ENCODE peak calls at places on chromosomes 5 and 9, in five cellular contexts. J is GM23338, M is dorsolateral prefrontal cortex, P is astrocyte of the cerebellum, L is ovary. D is an unnamed sample.

GRCh38 chr5:33319151-33319550 is 121.6 kb upstream of the TARS1 start:
- DNase-seq in J (no peak), M (no peak), P (no peak), L (no peak), D (no peak)

GRCh38 chr9:130992059-130993032 is 16.6 kb upstream of the LAMC3 start:
- DNase-seq in J (no peak), M (no peak), P (no peak), L (no peak), D (no peak)

GRCh38 chr9:37187269-37187668 is 66.9 kb downstream of the ZCCHC7 start:
- DNase-seq in J (no peak), M (no peak), P (no peak), L (no peak), D (no peak)

GRCh38 chr9:127723450-127723849 is 7.6 kb downstream of the TTC16 start:
- DNase-seq in J (no peak), M (no peak), P (peak), L (no peak), D (peak)

GRCh38 chr9:111961011-111961410 is 64.4 kb downstream of the UGCG start:
- DNase-seq in J (no peak), M (no peak), P (no peak), L (no peak), D (no peak)

GRCh38 chr9:81411961-81412360 is 277.4 kb downstream of the TLE1 start:
- DNase-seq in J (no peak), M (no peak), P (no peak), L (no peak), D (no peak)

GRCh38 chr9:136713555-136713949 is 1.2 kb downstream of the DIPK1B start:
- DNase-seq in J (no peak), M (no peak), P (no peak), L (no peak), D (no peak)

GRCh38 chr5:142977363-142978051 is 207.3 kb downstream of the ARHGAP26 start:
- DNase-seq in J (no peak), M (no peak), P (peak), L (no peak), D (peak)

GRCh38 chr5:179191506-179192184 is 131.5 kb downstream of the ZNF354C start:
- DNase-seq in J (no peak), M (no peak), P (no peak), L (no peak), D (no peak)

GRCh38 chr5:171585981-171586380 is 166.5 kb downstream of the FGF18 start:
- DNase-seq in J (no peak), M (no peak), P (no peak), L (no peak), D (no peak)

GRCh38 chr5:135705230-135705631 is 126.4 kb upstream of the CXCL14 start:
- DNase-seq in J (no peak), M (no peak), P (no peak), L (no peak), D (no peak)

GRCh38 chr5:74851684-74852353 is 14.4 kb downstream of the FAM169A start:
- DNase-seq in J (no peak), M (no peak), P (peak), L (no peak), D (no peak)

GRCh38 chr5:59540366-59540765 is 353.2 kb downstream of the PDE4D start:
- DNase-seq in J (peak), M (peak), P (no peak), L (no peak), D (no peak)

GRCh38 chr5:54148858-54149257 is 161.5 kb downstream of the ARL15 start:
- DNase-seq in J (no peak), M (no peak), P (no peak), L (no peak), D (no peak)

GRCh38 chr5:150021491-150022162 is 21.1 kb downstream of the HMGXB3 start:
- DNase-seq in J (peak), M (peak), P (peak), L (no peak), D (no peak)

GRCh38 chr5:10699987-10700386 is 61.0 kb downstream of the DAP start:
- DNase-seq in J (no peak), M (no peak), P (no peak), L (no peak), D (no peak)

GRCh38 chr5:88770290-88771257 is 112.4 kb downstream of the MEF2C start:
- DNase-seq in J (no peak), M (no peak), P (no peak), L (no peak), D (no peak)

GRCh38 chr9:5511935-5512580 is 1.7 kb downstream of the PDCD1LG2 start:
- DNase-seq in J (no peak), M (no peak), P (no peak), L (no peak), D (no peak)

GRCh38 chr5:77852514-77853352 is 76.6 kb upstream of the TBCA start:
- DNase-seq in J (peak), M (peak), P (no peak), L (peak), D (no peak)

GRCh38 chr5:405421-405820 is 37.6 kb upstream of the EXOC3 start:
- DNase-seq in J (no peak), M (no peak), P (no peak), L (peak), D (no peak)

GRCh38 chr5:41871866-41872265 is 1.6 kb upstream of the OXCT1 start:
- DNase-seq in J (no peak), M (no peak), P (peak), L (no peak), D (no peak)

DNA sequence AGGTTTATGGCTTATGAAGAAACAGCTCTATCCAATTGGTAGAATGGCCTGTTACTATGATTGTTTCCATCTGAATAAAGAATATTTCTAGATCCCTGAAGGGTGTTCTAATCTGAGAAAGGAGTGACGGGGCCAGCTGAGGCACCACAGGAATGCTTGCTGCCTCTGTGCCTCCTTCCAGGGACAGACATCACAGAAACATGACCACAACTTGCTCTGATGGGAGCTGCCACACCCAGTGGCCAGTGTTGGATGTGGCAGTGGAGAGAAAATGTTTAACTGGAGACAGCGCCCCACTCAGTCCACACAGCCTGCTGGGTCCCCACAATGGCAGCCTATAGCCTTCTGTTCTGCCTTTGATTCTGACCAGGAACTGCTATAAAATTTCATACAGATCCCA is 38.6 kb upstream of the TESK1 start:
- DNase-seq in J (no peak), M (no peak), P (no peak), L (no peak), D (no peak)
- TF ChIP-seq CTCF in J (no peak), M (no peak), P (no peak), L (no peak), D (peak)

DNA sequence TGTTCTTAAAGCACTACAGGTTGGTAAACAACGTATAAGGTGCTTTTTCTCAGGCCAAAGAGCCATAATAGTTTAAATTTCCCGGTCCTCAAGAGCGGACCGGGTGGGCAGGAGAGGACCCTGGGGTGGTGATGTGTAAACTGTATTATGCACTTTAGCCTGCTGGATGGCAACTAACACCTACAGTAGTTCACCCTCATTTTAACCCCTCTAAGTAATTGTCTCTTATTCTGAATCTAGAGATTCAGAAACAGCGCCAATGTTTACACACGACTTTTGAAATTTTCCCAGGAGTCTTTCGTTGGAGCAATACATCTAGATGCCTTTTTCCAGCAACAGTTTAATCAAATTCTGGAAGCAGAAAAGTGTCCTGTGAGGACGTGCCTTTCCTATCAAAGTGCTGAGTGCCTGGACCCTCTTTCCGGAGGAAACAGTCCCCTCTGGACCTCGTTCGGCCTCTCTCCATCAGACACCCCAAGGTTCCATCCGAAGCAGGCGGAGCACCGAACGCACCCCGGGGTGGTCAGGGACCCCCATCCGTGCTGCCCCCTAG is 676 bp upstream of the OCLN start:
- DNase-seq in J (peak), M (no peak), P (no peak), L (no peak), D (no peak)
- H3K4me3 ChIP-seq in J (peak), M (peak), P (peak), L (peak), D (peak)

DNA sequence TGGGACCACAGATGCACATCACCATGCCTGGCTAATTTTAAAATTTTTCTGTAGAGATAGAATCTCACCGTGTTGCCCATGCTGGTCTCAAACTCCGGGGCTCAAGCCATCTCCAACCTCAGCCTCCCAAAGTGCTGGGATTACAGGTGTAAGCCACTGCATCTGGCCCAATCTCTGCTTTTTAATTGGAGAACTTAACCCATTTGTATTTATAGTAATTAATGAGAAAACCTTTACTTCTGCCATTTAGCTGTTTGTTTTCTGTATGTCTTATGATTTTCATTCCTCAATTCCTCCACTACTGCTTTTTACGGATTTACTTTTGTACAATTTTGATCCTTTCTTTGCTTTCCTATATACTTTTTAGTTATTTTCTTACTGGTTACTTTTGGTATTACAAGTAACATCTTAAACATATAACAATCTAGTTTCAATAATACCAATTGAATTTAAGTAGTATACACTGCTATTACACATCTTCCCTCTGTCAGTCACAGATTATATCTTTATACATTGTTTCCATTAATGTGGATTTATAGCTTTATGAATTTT is 26.1 kb downstream of the RALGDS start:
- DNase-seq in J (no peak), M (no peak), P (no peak), L (no peak), D (no peak)
- TF ChIP-seq CTCF in J (no peak), M (no peak), P (no peak), L (no peak), D (no peak)

DNA sequence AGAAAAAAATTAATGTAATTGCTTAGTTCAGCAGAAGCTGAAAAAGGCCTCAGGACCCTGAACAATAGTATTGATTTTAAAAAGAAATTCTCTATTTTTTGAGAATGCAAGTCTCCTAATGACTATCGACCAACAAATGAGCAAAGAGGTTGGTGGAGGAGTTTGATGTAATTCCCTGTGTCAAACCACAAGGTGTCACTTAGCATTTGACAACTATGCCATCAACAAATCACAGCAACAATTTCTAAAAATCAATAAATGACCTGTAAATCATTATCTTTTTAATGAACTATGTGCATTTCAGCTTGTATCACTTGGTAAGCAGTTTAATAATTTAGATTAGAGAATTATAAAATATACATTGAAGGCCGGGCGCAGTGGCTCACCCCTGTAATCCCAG is 133.7 kb downstream of the PRELID2 start:
- DNase-seq in J (peak), M (no peak), P (no peak), L (no peak), D (no peak)
- H3K4me3 ChIP-seq in J (no peak), M (no peak), P (no peak), L (no peak), D (no peak)

DNA sequence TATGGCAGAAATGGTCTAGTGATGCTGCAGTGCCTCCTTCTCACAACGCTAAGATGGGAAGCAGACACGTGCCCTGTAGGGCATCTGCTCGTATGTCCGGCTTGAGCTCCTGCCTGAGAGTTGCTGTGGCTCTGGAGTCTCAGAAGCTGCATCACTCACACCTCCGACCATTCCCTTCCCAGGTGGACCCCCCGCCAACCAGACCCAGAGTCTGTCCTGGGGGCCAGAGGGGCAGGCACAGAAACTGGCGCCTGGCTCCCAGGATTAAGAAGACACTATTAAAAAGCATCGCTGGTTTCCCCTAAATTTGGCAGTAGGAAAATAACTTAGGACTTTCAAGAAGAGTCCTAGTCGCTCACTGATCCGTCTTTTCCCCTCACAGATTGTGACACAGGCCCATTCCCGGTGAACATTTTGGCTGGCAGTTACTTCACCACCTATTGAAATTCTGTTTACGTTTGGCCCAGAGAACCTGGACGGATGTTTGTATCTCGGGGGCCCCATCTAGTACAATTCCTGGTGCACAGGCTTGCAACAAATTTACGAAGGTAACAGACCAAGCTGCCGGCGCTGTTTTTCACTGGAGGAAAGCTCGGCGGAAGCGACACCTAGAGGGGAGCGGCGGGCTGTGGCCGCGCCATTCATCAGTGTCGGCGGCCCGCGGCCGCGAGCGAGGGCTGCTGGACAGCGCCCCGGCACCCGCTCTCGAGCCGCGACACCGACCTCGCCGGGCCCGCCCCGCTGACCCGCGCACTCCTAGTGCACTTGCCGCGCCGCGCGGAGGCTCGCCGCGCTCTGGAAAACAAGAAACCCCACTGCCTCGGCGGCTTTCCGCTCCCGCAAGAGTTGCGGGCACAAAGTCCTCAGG is 1.6 kb downstream of the FSTL4 start:
- DNase-seq in J (peak), M (peak), P (no peak), L (no peak), D (no peak)
- TF ChIP-seq CTCF in J (peak), M (peak), P (peak), L (no peak), D (no peak)

GRCh38 chr9:98986866-98987653 is 43.4 kb downstream of the COL15A1 start:
- DNase-seq in J (no peak), M (no peak), P (no peak), L (no peak), D (no peak)
- H3K4me3 ChIP-seq in J (no peak), M (no peak), P (no peak), L (no peak), D (no peak)

D was measured in AG04450.